ENCODE peak calls at places on chromosomes 1 and 21, in five cellular contexts. One of them, this sample, is unnamed.

GRCh38 chr1:45864124-45864721 is 60.8 kb downstream of the MAST2 start:
- DNase-seq in adrenal gland: no peak
- DNase-seq in T-helper 2 cell treated with Interferon-gamma antibody and Interleukin-4, amounts not matched to agents 5 μg/mL and 100 μg/mL, for 36 hours: no peak
- DNase-seq in astrocyte of the cerebellum: peak
- DNase-seq in cardiac fibroblast: peak
- DNase-seq in this sample: no peak

GRCh38 chr1:34590211-34590623 is 164.6 kb upstream of the GJB5 start:
- DNase-seq in astrocyte of the cerebellum: no peak
- DNase-seq in T-helper 2 cell treated with Interferon-gamma antibody and Interleukin-4, amounts not matched to agents 5 μg/mL and 100 μg/mL, for 36 hours: no peak
- DNase-seq in adrenal gland: peak
- DNase-seq in cardiac fibroblast: no peak
- DNase-seq in this sample: no peak

GRCh38 chr1:42756956-42757891 is 9.6 kb downstream of the P3H1 start:
- DNase-seq in cardiac fibroblast: peak
- DNase-seq in T-helper 2 cell treated with Interferon-gamma antibody and Interleukin-4, amounts not matched to agents 5 μg/mL and 100 μg/mL, for 36 hours: no peak
- DNase-seq in astrocyte of the cerebellum: peak
- DNase-seq in adrenal gland: peak
- DNase-seq in this sample: no peak

GRCh38 chr1:29270881-29271390 is 34.6 kb downstream of the PTPRU start:
- DNase-seq in adrenal gland: no peak
- DNase-seq in T-helper 2 cell treated with Interferon-gamma antibody and Interleukin-4, amounts not matched to agents 5 μg/mL and 100 μg/mL, for 36 hours: no peak
- DNase-seq in cardiac fibroblast: no peak
- DNase-seq in astrocyte of the cerebellum: no peak
- DNase-seq in this sample: no peak

GRCh38 chr1:156583821-156584622 is 4.5 kb downstream of the TTC24 start:
- DNase-seq in astrocyte of the cerebellum: peak
- DNase-seq in cardiac fibroblast: peak
- DNase-seq in adrenal gland: peak
- DNase-seq in T-helper 2 cell treated with Interferon-gamma antibody and Interleukin-4, amounts not matched to agents 5 μg/mL and 100 μg/mL, for 36 hours: peak
- DNase-seq in this sample: peak

GRCh38 chr1:161408404-161409085 is 40.9 kb upstream of the CFAP126 start:
- DNase-seq in astrocyte of the cerebellum: no peak
- DNase-seq in adrenal gland: no peak
- DNase-seq in T-helper 2 cell treated with Interferon-gamma antibody and Interleukin-4, amounts not matched to agents 5 μg/mL and 100 μg/mL, for 36 hours: no peak
- DNase-seq in cardiac fibroblast: no peak
- DNase-seq in this sample: no peak

GRCh38 chr21:39630827-39631226 is 18.1 kb downstream of the B3GALT5 start:
- DNase-seq in adrenal gland: no peak
- DNase-seq in T-helper 2 cell treated with Interferon-gamma antibody and Interleukin-4, amounts not matched to agents 5 μg/mL and 100 μg/mL, for 36 hours: no peak
- DNase-seq in cardiac fibroblast: no peak
- DNase-seq in astrocyte of the cerebellum: no peak
- DNase-seq in this sample: no peak

GRCh38 chr1:216640100-216640499 is 83.1 kb downstream of the ESRRG start:
- DNase-seq in cardiac fibroblast: no peak
- DNase-seq in adrenal gland: no peak
- DNase-seq in T-helper 2 cell treated with Interferon-gamma antibody and Interleukin-4, amounts not matched to agents 5 μg/mL and 100 μg/mL, for 36 hours: no peak
- DNase-seq in astrocyte of the cerebellum: no peak
- DNase-seq in this sample: no peak

GRCh38 chr1:73627723-73628122 is 570.3 kb downstream of the LRRIQ3 start:
- DNase-seq in adrenal gland: peak
- DNase-seq in astrocyte of the cerebellum: no peak
- DNase-seq in cardiac fibroblast: no peak
- DNase-seq in T-helper 2 cell treated with Interferon-gamma antibody and Interleukin-4, amounts not matched to agents 5 μg/mL and 100 μg/mL, for 36 hours: no peak
- DNase-seq in this sample: no peak

This sample was measured in hippocampal formation.